ENCODE peak calls at places on chromosomes 1 and 21, in ten cellular contexts. One of them, this sample, is unnamed.
A peak's percentile ranks its signal among the peaks of the same experiment; 100 is the strongest.

GRCh38 chr1:197178998-197179397 is 32.5 kb upstream of the ASPM start:
- DNase-seq in left ventricle myocardium inferior: no peak
- DNase-seq in GM12878: no peak
- DNase-seq in bronchial epithelial cell: no peak
- DNase-seq in fibroblast of lung: peak; percentile 68
- DNase-seq in cardiac fibroblast: peak; percentile 75
- DNase-seq in uterus: no peak
- DNase-seq in AG09319: no peak
- DNase-seq in GM10248: no peak
- DNase-seq in tibial nerve: no peak
- DNase-seq in this sample: peak; percentile 30

GRCh38 chr1:111754964-111755320 is 759 bp upstream of the DDX20 start:
- DNase-seq in left ventricle myocardium inferior: no peak
- DNase-seq in GM12878: no peak
- DNase-seq in bronchial epithelial cell: no peak
- DNase-seq in fibroblast of lung: peak; percentile 57
- DNase-seq in cardiac fibroblast: peak; percentile 82
- DNase-seq in uterus: peak; percentile 57
- DNase-seq in AG09319: no peak
- DNase-seq in GM10248: peak; percentile 24
- DNase-seq in tibial nerve: peak; percentile 36
- DNase-seq in this sample: no peak

GRCh38 chr1:91993256-91993655 is 36.5 kb upstream of the EPHX4 start:
- DNase-seq in left ventricle myocardium inferior: no peak
- DNase-seq in GM12878: no peak
- DNase-seq in bronchial epithelial cell: no peak
- DNase-seq in fibroblast of lung: no peak
- DNase-seq in cardiac fibroblast: no peak
- DNase-seq in uterus: no peak
- DNase-seq in AG09319: no peak
- DNase-seq in GM10248: no peak
- DNase-seq in tibial nerve: no peak
- DNase-seq in this sample: no peak

GRCh38 chr21:27536319-27536718 is 569.4 kb upstream of the ADAMTS5 start:
- DNase-seq in left ventricle myocardium inferior: no peak
- DNase-seq in GM12878: no peak
- DNase-seq in bronchial epithelial cell: peak; percentile 31
- DNase-seq in fibroblast of lung: peak; percentile 21
- DNase-seq in cardiac fibroblast: peak; percentile 17
- DNase-seq in uterus: no peak
- DNase-seq in AG09319: no peak
- DNase-seq in GM10248: no peak
- DNase-seq in tibial nerve: no peak
- DNase-seq in this sample: peak; percentile 4

GRCh38 chr1:205298191-205298994 is 23.2 kb downstream of the NUAK2 start:
- DNase-seq in left ventricle myocardium inferior: no peak
- DNase-seq in GM12878: no peak
- DNase-seq in bronchial epithelial cell: peak; percentile 97
- DNase-seq in fibroblast of lung: peak; percentile 86
- DNase-seq in cardiac fibroblast: peak; percentile 95
- DNase-seq in uterus: no peak
- DNase-seq in AG09319: peak; percentile 85
- DNase-seq in GM10248: no peak
- DNase-seq in tibial nerve: no peak
- DNase-seq in this sample: peak; percentile 98

GRCh38 chr1:43530483-43531452 is at the start of gene PTPRF:
- DNase-seq in left ventricle myocardium inferior: peak; percentile 49
- DNase-seq in GM12878: no peak
- DNase-seq in bronchial epithelial cell: no peak
- DNase-seq in fibroblast of lung: peak; percentile 39
- DNase-seq in cardiac fibroblast: peak; percentile 60
- DNase-seq in uterus: peak; percentile 63
- DNase-seq in AG09319: no peak
- DNase-seq in GM10248: peak; percentile 47
- DNase-seq in tibial nerve: no peak
- DNase-seq in this sample: peak; percentile 42

GRCh38 chr1:57599233-57599994 is 175.6 kb upstream of the DAB1 start:
- DNase-seq in left ventricle myocardium inferior: no peak
- DNase-seq in GM12878: no peak
- DNase-seq in bronchial epithelial cell: no peak
- DNase-seq in fibroblast of lung: no peak
- DNase-seq in cardiac fibroblast: peak; percentile 38
- DNase-seq in uterus: no peak
- DNase-seq in AG09319: no peak
- DNase-seq in GM10248: no peak
- DNase-seq in tibial nerve: no peak
- DNase-seq in this sample: no peak

GRCh38 chr1:41313661-41314131 is 47.5 kb upstream of the FOXO6 start:
- DNase-seq in left ventricle myocardium inferior: no peak
- DNase-seq in GM12878: no peak
- DNase-seq in bronchial epithelial cell: no peak
- DNase-seq in fibroblast of lung: peak; percentile 14
- DNase-seq in cardiac fibroblast: peak; percentile 26
- DNase-seq in uterus: no peak
- DNase-seq in AG09319: no peak
- DNase-seq in GM10248: peak; percentile 44
- DNase-seq in tibial nerve: no peak
- DNase-seq in this sample: peak; percentile 14

GRCh38 chr1:180917306-180918065 is 4.8 kb downstream of the KIAA1614 start:
- DNase-seq in left ventricle myocardium inferior: no peak
- DNase-seq in GM12878: no peak
- DNase-seq in bronchial epithelial cell: no peak
- DNase-seq in fibroblast of lung: no peak
- DNase-seq in cardiac fibroblast: peak; percentile 37
- DNase-seq in uterus: no peak
- DNase-seq in AG09319: no peak
- DNase-seq in GM10248: no peak
- DNase-seq in tibial nerve: no peak
- DNase-seq in this sample: peak; percentile 39

GRCh38 chr1:10539411-10540043 is 64.8 kb downstream of the PEX14 start:
- DNase-seq in left ventricle myocardium inferior: no peak
- DNase-seq in GM12878: no peak
- DNase-seq in bronchial epithelial cell: no peak
- DNase-seq in fibroblast of lung: peak; percentile 35
- DNase-seq in cardiac fibroblast: peak; percentile 74
- DNase-seq in uterus: no peak
- DNase-seq in AG09319: no peak
- DNase-seq in GM10248: no peak
- DNase-seq in tibial nerve: no peak
- DNase-seq in this sample: no peak

GRCh38 chr1:1137256-1138045 is 21.6 kb upstream of the C1orf159 start:
- DNase-seq in left ventricle myocardium inferior: no peak
- DNase-seq in GM12878: no peak
- DNase-seq in bronchial epithelial cell: no peak
- DNase-seq in fibroblast of lung: no peak
- DNase-seq in cardiac fibroblast: no peak
- DNase-seq in uterus: no peak
- DNase-seq in AG09319: no peak
- DNase-seq in GM10248: peak; percentile 89
- DNase-seq in tibial nerve: no peak
- DNase-seq in this sample: no peak

GRCh38 chr1:16215882-16216753 is 3.7 kb upstream of the ARHGEF19 start:
- DNase-seq in left ventricle myocardium inferior: peak; percentile 80
- DNase-seq in GM12878: peak; percentile 26
- DNase-seq in bronchial epithelial cell: peak; percentile 83
- DNase-seq in fibroblast of lung: peak; percentile 85
- DNase-seq in cardiac fibroblast: peak; percentile 88
- DNase-seq in uterus: peak; percentile 90
- DNase-seq in AG09319: peak; percentile 49
- DNase-seq in GM10248: peak; percentile 80
- DNase-seq in tibial nerve: peak; percentile 79
- DNase-seq in this sample: peak; percentile 27

GRCh38 chr1:180154003-180154324 is 705 bp upstream of the QSOX1 start:
- DNase-seq in left ventricle myocardium inferior: no peak
- DNase-seq in GM12878: no peak
- DNase-seq in bronchial epithelial cell: no peak
- DNase-seq in fibroblast of lung: no peak
- DNase-seq in cardiac fibroblast: no peak
- DNase-seq in uterus: no peak
- DNase-seq in AG09319: no peak
- DNase-seq in GM10248: no peak
- DNase-seq in tibial nerve: no peak
- DNase-seq in this sample: no peak

GRCh38 chr1:93658188-93658587 is 23.4 kb downstream of the BCAR3 start:
- DNase-seq in left ventricle myocardium inferior: no peak
- DNase-seq in GM12878: no peak
- DNase-seq in bronchial epithelial cell: peak; percentile 53
- DNase-seq in fibroblast of lung: no peak
- DNase-seq in cardiac fibroblast: no peak
- DNase-seq in uterus: no peak
- DNase-seq in AG09319: no peak
- DNase-seq in GM10248: no peak
- DNase-seq in tibial nerve: no peak
- DNase-seq in this sample: no peak

GRCh38 chr1:182484067-182484466 is 34.1 kb downstream of the RGSL1 start:
- DNase-seq in left ventricle myocardium inferior: no peak
- DNase-seq in GM12878: no peak
- DNase-seq in bronchial epithelial cell: no peak
- DNase-seq in fibroblast of lung: no peak
- DNase-seq in cardiac fibroblast: no peak
- DNase-seq in uterus: no peak
- DNase-seq in AG09319: no peak
- DNase-seq in GM10248: no peak
- DNase-seq in tibial nerve: no peak
- DNase-seq in this sample: no peak

GRCh38 chr1:182488803-182489202 is 38.9 kb downstream of the RGSL1 start:
- DNase-seq in left ventricle myocardium inferior: no peak
- DNase-seq in GM12878: no peak
- DNase-seq in bronchial epithelial cell: no peak
- DNase-seq in fibroblast of lung: no peak
- DNase-seq in cardiac fibroblast: no peak
- DNase-seq in uterus: no peak
- DNase-seq in AG09319: no peak
- DNase-seq in GM10248: no peak
- DNase-seq in tibial nerve: no peak
- DNase-seq in this sample: no peak

GRCh38 chr1:182485861-182486260 is 35.9 kb downstream of the RGSL1 start:
- DNase-seq in left ventricle myocardium inferior: no peak
- DNase-seq in GM12878: no peak
- DNase-seq in bronchial epithelial cell: no peak
- DNase-seq in fibroblast of lung: no peak
- DNase-seq in cardiac fibroblast: no peak
- DNase-seq in uterus: no peak
- DNase-seq in AG09319: no peak
- DNase-seq in GM10248: no peak
- DNase-seq in tibial nerve: no peak
- DNase-seq in this sample: no peak

GRCh38 chr1:182484531-182485257 is 34.7 kb downstream of the RGSL1 start:
- DNase-seq in left ventricle myocardium inferior: no peak
- DNase-seq in GM12878: peak; percentile 30
- DNase-seq in bronchial epithelial cell: peak; percentile 11
- DNase-seq in fibroblast of lung: no peak
- DNase-seq in cardiac fibroblast: no peak
- DNase-seq in uterus: no peak
- DNase-seq in AG09319: no peak
- DNase-seq in GM10248: peak; percentile 40
- DNase-seq in tibial nerve: no peak
- DNase-seq in this sample: peak; percentile 56
- TF ChIP-seq CTCF in left ventricle myocardium inferior: peak; percentile 23
- TF ChIP-seq CTCF in GM12878: peak; percentile 76
- TF ChIP-seq CTCF in bronchial epithelial cell: peak; percentile 56
- TF ChIP-seq CTCF in fibroblast of lung: no peak
- TF ChIP-seq CTCF in cardiac fibroblast: no peak
- TF ChIP-seq CTCF in uterus: no peak
- TF ChIP-seq CTCF in AG09319: no peak
- TF ChIP-seq CTCF in GM10248: peak; percentile 31
- TF ChIP-seq CTCF in tibial nerve: no peak
- TF ChIP-seq CTCF in this sample: peak; percentile 54

DNA sequence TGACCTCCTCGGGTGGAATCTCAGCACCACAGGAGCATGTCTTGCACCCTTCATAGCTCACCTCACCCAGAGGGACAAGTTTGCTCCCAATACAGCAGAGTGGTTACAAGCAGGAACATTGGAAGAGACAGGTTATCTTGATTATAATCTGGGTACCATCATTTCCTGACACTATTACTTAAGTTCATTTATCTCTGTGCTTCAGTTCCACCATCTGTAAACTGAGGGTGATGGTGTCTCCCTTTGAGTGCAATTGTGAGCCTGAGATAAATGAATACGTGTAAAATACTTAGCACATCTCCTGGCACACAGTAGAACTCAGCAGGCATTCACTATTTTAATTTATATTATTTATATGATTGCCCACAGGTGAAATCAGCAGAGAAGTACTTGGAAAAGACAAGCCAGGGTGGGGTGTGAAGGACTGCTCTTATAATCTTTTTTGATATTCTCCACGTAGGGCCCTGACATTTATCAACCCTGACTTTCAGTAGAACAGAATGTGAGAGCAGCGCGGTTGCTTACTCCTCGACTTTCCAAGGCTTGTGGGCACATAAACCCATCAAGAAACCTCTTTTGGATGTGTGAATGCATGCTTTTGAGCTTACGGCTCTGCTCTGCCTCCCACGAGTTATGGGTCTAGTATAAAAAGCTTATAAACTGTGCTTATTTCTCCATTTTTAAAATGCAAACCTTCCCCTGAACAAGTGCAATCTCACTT is 34.9 kb downstream of the DUSP10 start:
- DNase-seq in left ventricle myocardium inferior: no peak
- DNase-seq in GM12878: no peak
- DNase-seq in bronchial epithelial cell: no peak
- DNase-seq in fibroblast of lung: no peak
- DNase-seq in cardiac fibroblast: no peak
- DNase-seq in uterus: peak; percentile 31
- DNase-seq in AG09319: no peak
- DNase-seq in GM10248: no peak
- DNase-seq in tibial nerve: no peak
- DNase-seq in this sample: no peak
- TF ChIP-seq CTCF in left ventricle myocardium inferior: no peak
- TF ChIP-seq CTCF in GM12878: no peak
- TF ChIP-seq CTCF in bronchial epithelial cell: no peak
- TF ChIP-seq CTCF in fibroblast of lung: no peak
- TF ChIP-seq CTCF in cardiac fibroblast: no peak
- TF ChIP-seq CTCF in uterus: no peak
- TF ChIP-seq CTCF in AG09319: no peak
- TF ChIP-seq CTCF in GM10248: no peak
- TF ChIP-seq CTCF in tibial nerve: no peak
- TF ChIP-seq CTCF in this sample: no peak

GRCh38 chr21:35980821-35981220 is 79.5 kb downstream of the SETD4 start:
- DNase-seq in left ventricle myocardium inferior: no peak
- DNase-seq in GM12878: no peak
- DNase-seq in bronchial epithelial cell: no peak
- DNase-seq in fibroblast of lung: no peak
- DNase-seq in cardiac fibroblast: no peak
- DNase-seq in uterus: no peak
- DNase-seq in AG09319: no peak
- DNase-seq in GM10248: no peak
- DNase-seq in tibial nerve: no peak
- DNase-seq in this sample: no peak
- TF ChIP-seq CTCF in left ventricle myocardium inferior: no peak
- TF ChIP-seq CTCF in GM12878: no peak
- TF ChIP-seq CTCF in bronchial epithelial cell: no peak
- TF ChIP-seq CTCF in fibroblast of lung: no peak
- TF ChIP-seq CTCF in cardiac fibroblast: no peak
- TF ChIP-seq CTCF in uterus: no peak
- TF ChIP-seq CTCF in AG09319: no peak
- TF ChIP-seq CTCF in GM10248: no peak
- TF ChIP-seq CTCF in tibial nerve: no peak
- TF ChIP-seq CTCF in this sample: no peak

DNA sequence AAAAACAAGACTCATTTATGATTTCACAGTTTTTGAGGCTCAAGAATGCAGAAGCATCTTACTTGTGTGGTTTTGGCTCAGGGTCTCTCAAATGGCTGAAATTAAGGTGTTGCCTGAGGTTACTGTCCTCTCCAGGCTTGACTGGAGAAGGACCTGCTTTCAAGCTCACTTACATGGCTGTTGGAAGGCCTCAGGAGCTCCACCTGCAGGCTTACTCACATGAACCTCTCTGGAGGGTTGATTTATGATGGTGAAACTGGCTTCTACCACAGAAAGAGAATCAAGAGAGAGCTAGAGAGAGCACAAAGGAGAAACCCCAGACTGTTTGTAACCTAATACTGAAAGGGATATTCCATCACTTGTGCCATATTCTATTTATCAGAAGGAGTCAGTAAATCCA is 6.2 kb upstream of the KCNK2 start:
- DNase-seq in left ventricle myocardium inferior: no peak
- DNase-seq in GM12878: no peak
- DNase-seq in bronchial epithelial cell: peak; percentile 66
- DNase-seq in fibroblast of lung: peak; percentile 48
- DNase-seq in cardiac fibroblast: peak; percentile 66
- DNase-seq in uterus: no peak
- DNase-seq in AG09319: no peak
- DNase-seq in GM10248: peak; percentile 15
- DNase-seq in tibial nerve: no peak
- DNase-seq in this sample: peak; percentile 83
- TF ChIP-seq CTCF in left ventricle myocardium inferior: no peak
- TF ChIP-seq CTCF in GM12878: peak; percentile 46
- TF ChIP-seq CTCF in bronchial epithelial cell: peak; percentile 66
- TF ChIP-seq CTCF in fibroblast of lung: peak; percentile 32
- TF ChIP-seq CTCF in cardiac fibroblast: peak; percentile 51
- TF ChIP-seq CTCF in uterus: no peak
- TF ChIP-seq CTCF in AG09319: peak; percentile 30
- TF ChIP-seq CTCF in GM10248: peak; percentile 27
- TF ChIP-seq CTCF in tibial nerve: no peak
- TF ChIP-seq CTCF in this sample: peak; percentile 55

This sample was measured in MCF 10A.